ENCODE peak calls at places on chromosomes 13 and 19, in nine cellular contexts. I is heart right ventricle; R is mesothelial cell of epicardium; V is ovary; N is stimulated activated CD4-positive, alpha-beta T cell treated with anti-CD3 and anti-CD28 coated beads, Interleukin-4, amount 100 ng/mL, for 1 hour; Z is activated naive CD4-positive, alpha-beta T cell treated with anti-CD3 and anti-CD28 coated beads, Interleukin-2, amount 10 ng/mL, durations not matched to agents 7 days and 5 days; K is NCI-H82; M is 8988T; C is body of pancreas. A is an unnamed sample.

GRCh38 chr13:104779311-104779710 is 1713.1 kb upstream of the SLC10A2 start:
- DNase-seq in I (no peak), R (no peak), V (no peak), N (no peak), Z (no peak), K (peak), M (no peak), C (no peak), A (no peak)

GRCh38 chr13:43242040-43242439 is 218.7 kb downstream of the DNAJC15 start:
- DNase-seq in I (no peak), R (no peak), V (no peak), N (no peak), Z (no peak), K (peak), M (no peak), C (no peak), A (no peak)

GRCh38 chr19:372306-372890 is 27.8 kb upstream of the MIER2 start:
- DNase-seq in I (peak), R (no peak), V (peak), N (no peak), Z (no peak), K (no peak), M (no peak), C (peak), A (peak)

GRCh38 chr19:17409990-17410389 is 4.6 kb upstream of the BST2 start:
- DNase-seq in I (no peak), R (no peak), V (peak), N (no peak), Z (no peak), K (no peak), M (no peak), C (no peak), A (no peak)

GRCh38 chr19:3607398-3608078 is 863 bp upstream of the TBXA2R start:
- DNase-seq in I (peak), R (no peak), V (peak), N (no peak), Z (no peak), K (peak), M (no peak), C (no peak), A (no peak)

GRCh38 chr19:36060430-36060829 is 5.7 kb downstream of the WDR62 start:
- DNase-seq in I (peak), R (no peak), V (no peak), N (peak), Z (peak), K (peak), M (peak), C (no peak), A (peak)

GRCh38 chr13:40813662-40814454 is 24.4 kb downstream of the SLC25A15 start:
- DNase-seq in I (no peak), R (no peak), V (no peak), N (no peak), Z (no peak), K (peak), M (no peak), C (peak), A (peak)

GRCh38 chr13:27252467-27252866 is 1.1 kb downstream of the RPL21 start:
- DNase-seq in I (no peak), R (no peak), V (no peak), N (no peak), Z (no peak), K (peak), M (no peak), C (no peak), A (no peak)

GRCh38 chr19:20243629-20244028 is 76.6 kb downstream of the ZNF486 start:
- DNase-seq in I (no peak), R (no peak), V (no peak), N (no peak), Z (no peak), K (no peak), M (no peak), C (no peak), A (no peak)

GRCh38 chr13:42272115-42272756 is at the start of gene AKAP11:
- DNase-seq in I (peak), R (peak), V (no peak), N (peak), Z (peak), K (peak), M (no peak), C (peak), A (peak)

GRCh38 chr19:32404939-32405430 is 585 bp upstream of the DPY19L3 start:
- DNase-seq in I (peak), R (peak), V (peak), N (peak), Z (no peak), K (peak), M (no peak), C (peak), A (no peak)

GRCh38 chr19:18399008-18399407 is 1.6 kb upstream of the LRRC25 start:
- DNase-seq in I (no peak), R (no peak), V (no peak), N (no peak), Z (no peak), K (no peak), M (no peak), C (peak), A (no peak)

GRCh38 chr19:34416021-34416545 is 11.9 kb downstream of the PDCD2L start:
- DNase-seq in I (no peak), R (no peak), V (no peak), N (no peak), Z (no peak), K (no peak), M (no peak), C (no peak), A (no peak)

GRCh38 chr13:45316996-45317395 is 24.0 kb downstream of the TPT1 start:
- DNase-seq in I (no peak), R (no peak), V (no peak), N (no peak), Z (no peak), K (no peak), M (no peak), C (no peak), A (no peak)

A was measured in Karpas-422.